ENCODE peak calls at places on chromosomes 13 and 19, in six cellular contexts. One of them, this sample, is unnamed.

GRCh38 chr19:44640518-44640917 is 3.2 kb upstream of the PVR start:
- DNase-seq in uterus: no peak
- DNase-seq in colonic mucosa: no peak
- DNase-seq in neural crest cell: no peak
- DNase-seq in tibial artery: no peak
- DNase-seq in midbrain: no peak
- DNase-seq in this sample: peak

GRCh38 chr13:39481493-39481892 is 121.5 kb downstream of the LHFPL6 start:
- DNase-seq in neural crest cell: no peak
- DNase-seq in uterus: no peak
- DNase-seq in colonic mucosa: no peak
- DNase-seq in tibial artery: no peak
- DNase-seq in midbrain: no peak
- DNase-seq in this sample: no peak

GRCh38 chr19:1779604-1779973 is 26.3 kb downstream of the ONECUT3 start:
- DNase-seq in tibial artery: no peak
- DNase-seq in neural crest cell: no peak
- DNase-seq in midbrain: no peak
- DNase-seq in uterus: no peak
- DNase-seq in colonic mucosa: no peak
- DNase-seq in this sample: no peak

GRCh38 chr13:55553736-55554135 is 1587.0 kb upstream of the PRR20A start:
- DNase-seq in neural crest cell: no peak
- DNase-seq in colonic mucosa: no peak
- DNase-seq in tibial artery: no peak
- DNase-seq in uterus: no peak
- DNase-seq in midbrain: no peak
- DNase-seq in this sample: no peak

GRCh38 chr19:10612515-10613119 is 12.7 kb upstream of the SLC44A2 start:
- DNase-seq in colonic mucosa: peak
- DNase-seq in midbrain: peak
- DNase-seq in neural crest cell: no peak
- DNase-seq in tibial artery: peak
- DNase-seq in uterus: peak
- DNase-seq in this sample: peak

GRCh38 chr19:9075064-9075964 is 11.5 kb upstream of the OR1M1 start:
- DNase-seq in neural crest cell: no peak
- DNase-seq in midbrain: peak
- DNase-seq in tibial artery: no peak
- DNase-seq in colonic mucosa: peak
- DNase-seq in uterus: peak
- DNase-seq in this sample: no peak

GRCh38 chr19:55455576-55456235 is 5.7 kb downstream of the ISOC2 start:
- DNase-seq in tibial artery: no peak
- DNase-seq in colonic mucosa: no peak
- DNase-seq in neural crest cell: no peak
- DNase-seq in uterus: no peak
- DNase-seq in midbrain: no peak
- DNase-seq in this sample: no peak

GRCh38 chr19:46803555-46803954 is 15.2 kb upstream of the SLC1A5 start:
- DNase-seq in midbrain: no peak
- DNase-seq in neural crest cell: no peak
- DNase-seq in tibial artery: no peak
- DNase-seq in colonic mucosa: peak
- DNase-seq in uterus: no peak
- DNase-seq in this sample: no peak

GRCh38 chr13:30679483-30680330 is 55.6 kb upstream of the ALOX5AP start:
- DNase-seq in uterus: no peak
- DNase-seq in colonic mucosa: no peak
- DNase-seq in midbrain: peak
- DNase-seq in neural crest cell: no peak
- DNase-seq in tibial artery: no peak
- DNase-seq in this sample: no peak

GRCh38 chr13:74015137-74015536 is 119.1 kb downstream of the KLF12 start:
- DNase-seq in uterus: no peak
- DNase-seq in tibial artery: no peak
- DNase-seq in midbrain: no peak
- DNase-seq in neural crest cell: no peak
- DNase-seq in colonic mucosa: no peak
- DNase-seq in this sample: no peak

GRCh38 chr19:48915757-48916156 is 15.6 kb downstream of the NUCB1 start:
- DNase-seq in tibial artery: no peak
- DNase-seq in uterus: no peak
- DNase-seq in colonic mucosa: no peak
- DNase-seq in neural crest cell: no peak
- DNase-seq in midbrain: no peak
- DNase-seq in this sample: no peak

GRCh38 chr19:46378268-46378667 is 31.4 kb downstream of the PPP5C start:
- DNase-seq in colonic mucosa: no peak
- DNase-seq in uterus: no peak
- DNase-seq in neural crest cell: no peak
- DNase-seq in tibial artery: no peak
- DNase-seq in midbrain: peak
- DNase-seq in this sample: no peak

GRCh38 chr13:49023441-49023840 is 47.7 kb downstream of the FNDC3A start:
- DNase-seq in tibial artery: no peak
- DNase-seq in midbrain: no peak
- DNase-seq in uterus: no peak
- DNase-seq in colonic mucosa: no peak
- DNase-seq in neural crest cell: no peak
- DNase-seq in this sample: no peak

GRCh38 chr13:82698383-82698782 is 1183.9 kb downstream of the SLITRK1 start:
- DNase-seq in midbrain: no peak
- DNase-seq in colonic mucosa: no peak
- DNase-seq in neural crest cell: no peak
- DNase-seq in uterus: no peak
- DNase-seq in tibial artery: no peak
- DNase-seq in this sample: no peak

GRCh38 chr19:10424011-10424637 is 3.8 kb downstream of the PDE4A start:
- DNase-seq in neural crest cell: peak
- DNase-seq in uterus: peak
- DNase-seq in colonic mucosa: peak
- DNase-seq in midbrain: peak
- DNase-seq in tibial artery: peak
- DNase-seq in this sample: no peak

GRCh38 chr19:35355851-35356460 is 2.3 kb upstream of the FFAR3 start:
- DNase-seq in colonic mucosa: no peak
- DNase-seq in tibial artery: peak
- DNase-seq in midbrain: no peak
- DNase-seq in uterus: no peak
- DNase-seq in neural crest cell: no peak
- DNase-seq in this sample: no peak

GRCh38 chr19:8238251-8238650 is 29.1 kb downstream of the CERS4 start:
- DNase-seq in neural crest cell: no peak
- DNase-seq in colonic mucosa: no peak
- DNase-seq in tibial artery: no peak
- DNase-seq in midbrain: no peak
- DNase-seq in uterus: no peak
- DNase-seq in this sample: no peak

GRCh38 chr13:44302948-44303575 is 70.6 kb upstream of the SERP2 start:
- DNase-seq in colonic mucosa: no peak
- DNase-seq in midbrain: no peak
- DNase-seq in uterus: no peak
- DNase-seq in neural crest cell: no peak
- DNase-seq in tibial artery: no peak
- DNase-seq in this sample: no peak

GRCh38 chr13:31236211-31236786 is 36.5 kb downstream of the B3GLCT start:
- DNase-seq in midbrain: no peak
- DNase-seq in uterus: peak
- DNase-seq in colonic mucosa: no peak
- DNase-seq in neural crest cell: no peak
- DNase-seq in tibial artery: no peak
- DNase-seq in this sample: no peak

GRCh38 chr19:47377208-47377701 is 28.1 kb downstream of the DHX34 start:
- DNase-seq in uterus: no peak
- DNase-seq in midbrain: peak
- DNase-seq in colonic mucosa: no peak
- DNase-seq in tibial artery: no peak
- DNase-seq in neural crest cell: no peak
- DNase-seq in this sample: peak

GRCh38 chr19:1533510-1534150 is 9.8 kb downstream of the PLK5 start:
- DNase-seq in midbrain: no peak
- DNase-seq in colonic mucosa: no peak
- DNase-seq in tibial artery: no peak
- DNase-seq in neural crest cell: no peak
- DNase-seq in uterus: no peak
- DNase-seq in this sample: no peak

GRCh38 chr19:48415395-48415794 is 21.9 kb downstream of the GRIN2D start:
- DNase-seq in colonic mucosa: peak
- DNase-seq in neural crest cell: no peak
- DNase-seq in uterus: peak
- DNase-seq in midbrain: peak
- DNase-seq in tibial artery: peak
- DNase-seq in this sample: peak

GRCh38 chr19:38250821-38251563 is 5.2 kb downstream of the PPP1R14A start:
- DNase-seq in tibial artery: peak
- DNase-seq in colonic mucosa: peak
- DNase-seq in neural crest cell: no peak
- DNase-seq in midbrain: peak
- DNase-seq in uterus: peak
- DNase-seq in this sample: peak

GRCh38 chr13:24233351-24233901 is 72.9 kb downstream of the SPATA13 start:
- DNase-seq in tibial artery: no peak
- DNase-seq in midbrain: no peak
- DNase-seq in uterus: no peak
- DNase-seq in colonic mucosa: no peak
- DNase-seq in neural crest cell: no peak
- DNase-seq in this sample: no peak

GRCh38 chr13:105135852-105136251 is 1399.6 kb downstream of the EFNB2 start:
- DNase-seq in neural crest cell: no peak
- DNase-seq in colonic mucosa: no peak
- DNase-seq in tibial artery: no peak
- DNase-seq in midbrain: no peak
- DNase-seq in uterus: no peak
- DNase-seq in this sample: no peak

GRCh38 chr13:30466841-30467252 is 1.1 kb upstream of the HMGB1 start:
- DNase-seq in uterus: no peak
- DNase-seq in midbrain: no peak
- DNase-seq in neural crest cell: no peak
- DNase-seq in tibial artery: no peak
- DNase-seq in colonic mucosa: no peak
- DNase-seq in this sample: no peak

GRCh38 chr19:6793973-6794372 is 21.5 kb downstream of the VAV1 start:
- DNase-seq in colonic mucosa: no peak
- DNase-seq in tibial artery: no peak
- DNase-seq in midbrain: no peak
- DNase-seq in uterus: no peak
- DNase-seq in neural crest cell: no peak
- DNase-seq in this sample: no peak

GRCh38 chr19:47433121-47433520 is 13.8 kb upstream of the MEIS3 start:
- DNase-seq in neural crest cell: no peak
- DNase-seq in uterus: no peak
- DNase-seq in tibial artery: no peak
- DNase-seq in colonic mucosa: no peak
- DNase-seq in midbrain: no peak
- DNase-seq in this sample: no peak

GRCh38 chr19:41000310-41000737 is 9.2 kb downstream of the CYP2B6 start:
- DNase-seq in midbrain: no peak
- DNase-seq in colonic mucosa: peak
- DNase-seq in tibial artery: no peak
- DNase-seq in neural crest cell: no peak
- DNase-seq in uterus: no peak
- DNase-seq in this sample: no peak

GRCh38 chr19:38898788-38899446 is 501 bp downstream of the SIRT2 start:
- DNase-seq in midbrain: no peak
- DNase-seq in colonic mucosa: peak
- DNase-seq in tibial artery: no peak
- DNase-seq in uterus: peak
- DNase-seq in neural crest cell: peak
- DNase-seq in this sample: no peak

GRCh38 chr13:33206425-33206824 is 79.1 kb downstream of the STARD13 start:
- DNase-seq in midbrain: no peak
- DNase-seq in colonic mucosa: no peak
- DNase-seq in tibial artery: no peak
- DNase-seq in neural crest cell: no peak
- DNase-seq in uterus: no peak
- DNase-seq in this sample: no peak

GRCh38 chr13:99434258-99434788 is 66.9 kb upstream of the TM9SF2 start:
- DNase-seq in uterus: no peak
- DNase-seq in colonic mucosa: no peak
- DNase-seq in tibial artery: no peak
- DNase-seq in midbrain: no peak
- DNase-seq in neural crest cell: no peak
- DNase-seq in this sample: no peak

GRCh38 chr19:9836021-9836420 is 903 bp downstream of the PIN1 start:
- DNase-seq in neural crest cell: no peak
- DNase-seq in tibial artery: no peak
- DNase-seq in colonic mucosa: no peak
- DNase-seq in uterus: no peak
- DNase-seq in midbrain: no peak
- DNase-seq in this sample: no peak

GRCh38 chr19:55585658-55586339 is 5.2 kb upstream of the ZNF579 start:
- DNase-seq in midbrain: peak
- DNase-seq in tibial artery: peak
- DNase-seq in colonic mucosa: peak
- DNase-seq in uterus: peak
- DNase-seq in neural crest cell: peak
- DNase-seq in this sample: no peak

GRCh38 chr19:40717325-40717879 is 490 bp downstream of the ITPKC start:
- DNase-seq in neural crest cell: no peak
- DNase-seq in midbrain: no peak
- DNase-seq in uterus: peak
- DNase-seq in colonic mucosa: peak
- DNase-seq in tibial artery: no peak
- DNase-seq in this sample: peak

GRCh38 chr19:34806976-34807860 is 34.2 kb upstream of the ZNF599 start:
- DNase-seq in tibial artery: no peak
- DNase-seq in neural crest cell: no peak
- DNase-seq in midbrain: no peak
- DNase-seq in colonic mucosa: no peak
- DNase-seq in uterus: no peak
- DNase-seq in this sample: no peak

GRCh38 chr19:27733551-27734266 is 1479.2 kb downstream of the UQCRFS1 start:
- DNase-seq in colonic mucosa: no peak
- DNase-seq in uterus: no peak
- DNase-seq in neural crest cell: no peak
- DNase-seq in tibial artery: no peak
- DNase-seq in midbrain: no peak
- DNase-seq in this sample: no peak

GRCh38 chr13:21399741-21400140 is 59.4 kb downstream of the ZDHHC20 start:
- DNase-seq in tibial artery: no peak
- DNase-seq in neural crest cell: no peak
- DNase-seq in uterus: no peak
- DNase-seq in midbrain: no peak
- DNase-seq in colonic mucosa: no peak
- DNase-seq in this sample: no peak

GRCh38 chr19:13788991-13789390 is 6.3 kb upstream of the ZSWIM4 start:
- DNase-seq in colonic mucosa: no peak
- DNase-seq in midbrain: no peak
- DNase-seq in tibial artery: peak
- DNase-seq in neural crest cell: no peak
- DNase-seq in uterus: no peak
- DNase-seq in this sample: no peak